ENCODE peak calls at places on chromosomes 16 and 17, in eight cellular contexts. J, E, S, R, M, P, G and L are unnamed samples.

GRCh38 chr16:27237229-27238015 is 31.1 kb downstream of the NSMCE1 start:
- DNase-seq in J (no peak), E (peak; percentile 68), S (peak; percentile 76), R (no peak), M (no peak), P (no peak), G (peak; percentile 62), L (no peak)

GRCh38 chr17:47915667-47916242 is 19.7 kb downstream of the SP2 start:
- DNase-seq in J (no peak), E (no peak), S (no peak), R (no peak), M (no peak), P (no peak), G (no peak), L (no peak)

GRCh38 chr17:78600181-78600651 is 23.0 kb upstream of the DNAH17 start:
- DNase-seq in J (no peak), E (no peak), S (no peak), R (no peak), M (no peak), P (no peak), G (no peak), L (no peak)

GRCh38 chr16:54123766-54124165 is 162.8 kb downstream of the IRX3 start:
- DNase-seq in J (no peak), E (no peak), S (no peak), R (no peak), M (no peak), P (no peak), G (no peak), L (no peak)

GRCh38 chr17:40963838-40964237 is 2.9 kb downstream of the KRT39 start:
- DNase-seq in J (no peak), E (peak; percentile 19), S (peak; percentile 25), R (no peak), M (no peak), P (no peak), G (no peak), L (no peak)

GRCh38 chr16:46743232-46743719 is 4.9 kb downstream of the MYLK3 start:
- DNase-seq in J (no peak), E (peak; percentile 25), S (peak; percentile 69), R (no peak), M (no peak), P (no peak), G (peak; percentile 59), L (no peak)

GRCh38 chr17:44589316-44590071 is 32.2 kb downstream of the FZD2 start:
- DNase-seq in J (no peak), E (peak; percentile 41), S (no peak), R (no peak), M (no peak), P (no peak), G (no peak), L (no peak)

GRCh38 chr16:70428178-70428998 is 10.5 kb downstream of the ST3GAL2 start:
- DNase-seq in J (peak; percentile 56), E (peak; percentile 85), S (peak; percentile 93), R (peak; percentile 46), M (peak; percentile 80), P (peak; percentile 92), G (peak; percentile 92), L (peak; percentile 86)

DNA sequence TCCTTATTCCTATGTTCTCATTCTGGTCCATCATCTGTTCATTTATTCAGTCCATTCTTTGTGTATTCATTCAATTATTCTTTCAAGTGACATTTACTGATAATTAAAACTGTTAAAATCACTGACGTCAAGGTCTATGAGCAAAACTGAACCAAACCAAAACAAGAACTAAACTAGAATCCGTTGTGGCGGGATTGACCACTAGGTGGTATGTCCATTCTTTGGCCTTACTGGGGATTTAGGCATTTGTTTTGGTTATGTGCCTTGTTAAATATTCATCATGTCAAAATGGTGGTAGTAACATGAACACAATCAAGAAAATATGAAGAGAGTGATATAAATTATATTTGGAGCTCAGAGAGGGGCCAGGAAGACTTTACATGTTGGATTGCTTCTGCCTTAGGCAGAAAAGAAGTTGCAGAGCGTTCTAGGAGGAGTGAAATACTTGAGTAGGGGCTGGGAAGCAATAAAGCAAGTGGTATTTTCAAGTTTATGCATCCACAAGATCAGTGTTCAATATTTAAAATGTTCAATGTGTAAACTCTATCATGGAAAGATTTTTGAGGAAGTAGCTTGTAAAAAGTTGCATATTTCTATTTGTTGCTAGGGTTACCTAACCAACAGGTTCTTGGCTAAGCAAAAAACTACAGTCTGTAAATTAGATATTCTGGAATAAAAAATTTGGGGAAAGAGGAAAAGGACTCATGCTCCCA is 129.0 kb downstream of the CDH13 start:
- DNase-seq in J (no peak), E (no peak), S (no peak), R (no peak), M (no peak), P (no peak), G (no peak), L (no peak)
- TF ChIP-seq CTCF in J (no peak), E (peak; percentile 50), S (no peak), R (peak; percentile 46), M (no peak), P (no peak), G (no peak), L (peak; percentile 52)

GRCh38 chr16:67164599-67165061 is at the start of gene HSF4:
- DNase-seq in J (no peak), E (peak; percentile 81), S (no peak), R (no peak), M (no peak), P (peak; percentile 61), G (peak; percentile 85), L (peak; percentile 31)
- TF ChIP-seq CTCF in J (no peak), E (no peak), S (no peak), R (no peak), M (no peak), P (no peak), G (no peak), L (no peak)

GRCh38 chr17:32136856-32137255 is 5.4 kb upstream of the RHOT1 start:
- DNase-seq in J (no peak), E (no peak), S (peak; percentile 17), R (no peak), M (no peak), P (no peak), G (peak; percentile 15), L (no peak)
- TF ChIP-seq CTCF in J (no peak), E (no peak), S (no peak), R (no peak), M (no peak), P (no peak), G (no peak), L (no peak)

DNA sequence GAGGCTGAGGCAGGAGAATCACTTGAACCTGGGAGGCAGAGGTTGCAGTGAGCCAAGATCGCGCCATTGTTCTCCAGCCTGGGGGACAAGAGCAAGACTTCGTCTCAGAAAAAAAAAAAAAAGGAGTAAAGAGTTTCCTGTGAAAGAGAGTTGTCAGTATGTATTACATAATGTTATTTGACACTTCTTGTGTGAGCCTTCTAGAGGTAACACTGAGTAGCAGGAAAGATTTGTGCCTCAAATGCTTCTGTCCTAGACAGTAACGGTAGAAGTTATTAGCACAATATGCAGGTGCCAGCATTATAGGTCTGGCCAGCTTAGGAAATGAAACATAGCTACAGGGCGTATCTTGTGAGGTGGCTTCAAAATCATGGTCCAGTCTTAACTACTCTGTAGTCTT is 6.2 kb downstream of the RPS6KB1 start:
- DNase-seq in J (no peak), E (no peak), S (peak; percentile 42), R (no peak), M (no peak), P (no peak), G (peak; percentile 7), L (no peak)
- TF ChIP-seq CTCF in J (no peak), E (no peak), S (peak; percentile 13), R (no peak), M (no peak), P (no peak), G (no peak), L (no peak)

DNA sequence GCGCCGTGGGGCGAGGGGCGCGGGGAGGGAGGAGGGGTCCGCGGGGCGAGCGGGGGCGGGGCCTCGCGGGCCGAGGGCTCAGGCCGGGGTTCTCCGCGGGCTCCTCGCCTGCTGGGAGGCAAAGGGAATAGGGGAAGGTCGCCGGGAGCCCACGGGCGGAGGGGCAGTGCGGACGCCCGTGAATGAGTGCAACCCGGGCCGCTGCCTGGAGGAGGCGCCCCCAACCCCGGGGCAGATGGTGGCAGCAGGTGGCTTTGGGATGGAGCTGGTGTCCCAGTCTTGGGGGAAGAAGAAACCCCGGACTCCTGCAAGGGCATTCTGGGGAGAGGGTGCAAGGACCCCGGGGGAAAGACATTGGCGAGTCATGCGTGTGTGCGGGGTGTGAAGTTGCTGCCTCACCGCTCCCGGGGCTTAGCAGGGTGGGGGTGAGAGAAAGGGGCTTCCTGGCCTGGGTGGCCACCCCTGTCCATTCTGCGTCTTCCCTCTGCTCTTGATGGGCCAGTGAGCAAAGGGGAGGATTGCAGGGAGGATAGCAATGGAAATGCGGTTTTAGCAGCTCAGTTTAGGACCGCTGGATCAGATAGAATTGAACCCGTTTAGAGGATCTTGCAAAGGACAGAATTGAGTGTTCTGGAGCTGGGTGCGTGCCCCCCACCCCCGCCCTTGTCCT is 508 bp downstream of the KIAA0513 start:
- DNase-seq in J (no peak), E (no peak), S (peak; percentile 17), R (no peak), M (no peak), P (no peak), G (no peak), L (peak; percentile 73)
- TF ChIP-seq CTCF in J (no peak), E (peak; percentile 30), S (peak; percentile 34), R (peak; percentile 50), M (peak; percentile 9), P (no peak), G (no peak), L (peak; percentile 34)